ENCODE peak calls at places on chromosomes 4 and X, in ten cellular contexts. One of them, this sample, is unnamed.

GRCh38 chrX:69538321-69538876 is 34.3 kb downstream of the NALF2 start:
- DNase-seq in AG09319: peak
- DNase-seq in gastrocnemius medialis: peak
- DNase-seq in PC-3: peak
- DNase-seq in Peyer's patch: peak
- DNase-seq in left lung: peak
- DNase-seq in cardiac fibroblast: peak
- DNase-seq in adrenal gland: peak
- DNase-seq in fibroblast of pulmonary artery: peak
- DNase-seq in fibroblast of the aortic adventitia: peak
- DNase-seq in this sample: peak

GRCh38 chrX:72060196-72060974 is 71.3 kb downstream of the RTL5 start:
- DNase-seq in AG09319: no peak
- DNase-seq in gastrocnemius medialis: no peak
- DNase-seq in PC-3: no peak
- DNase-seq in Peyer's patch: no peak
- DNase-seq in left lung: no peak
- DNase-seq in cardiac fibroblast: peak
- DNase-seq in adrenal gland: no peak
- DNase-seq in fibroblast of pulmonary artery: peak
- DNase-seq in fibroblast of the aortic adventitia: no peak
- DNase-seq in this sample: no peak

GRCh38 chr4:55791666-55792065 is 27.9 kb upstream of the EXOC1L start:
- DNase-seq in AG09319: no peak
- DNase-seq in gastrocnemius medialis: no peak
- DNase-seq in PC-3: peak
- DNase-seq in Peyer's patch: no peak
- DNase-seq in left lung: no peak
- DNase-seq in cardiac fibroblast: peak
- DNase-seq in adrenal gland: no peak
- DNase-seq in fibroblast of pulmonary artery: peak
- DNase-seq in fibroblast of the aortic adventitia: no peak
- DNase-seq in this sample: no peak

GRCh38 chr4:25160714-25161598 is 707 bp upstream of the SEPSECS start:
- DNase-seq in AG09319: no peak
- DNase-seq in gastrocnemius medialis: no peak
- DNase-seq in PC-3: peak
- DNase-seq in Peyer's patch: no peak
- DNase-seq in left lung: no peak
- DNase-seq in cardiac fibroblast: no peak
- DNase-seq in adrenal gland: no peak
- DNase-seq in fibroblast of pulmonary artery: peak
- DNase-seq in fibroblast of the aortic adventitia: peak
- DNase-seq in this sample: no peak

GRCh38 chr4:4711902-4712301 is 147.6 kb upstream of the MSX1 start:
- DNase-seq in AG09319: no peak
- DNase-seq in gastrocnemius medialis: no peak
- DNase-seq in PC-3: no peak
- DNase-seq in Peyer's patch: no peak
- DNase-seq in left lung: no peak
- DNase-seq in cardiac fibroblast: no peak
- DNase-seq in adrenal gland: no peak
- DNase-seq in fibroblast of pulmonary artery: no peak
- DNase-seq in fibroblast of the aortic adventitia: no peak
- DNase-seq in this sample: no peak

GRCh38 chrX:34653811-34654210 is 3.3 kb downstream of the TMEM47 start:
- DNase-seq in AG09319: no peak
- DNase-seq in gastrocnemius medialis: no peak
- DNase-seq in PC-3: no peak
- DNase-seq in Peyer's patch: no peak
- DNase-seq in left lung: no peak
- DNase-seq in cardiac fibroblast: peak
- DNase-seq in adrenal gland: no peak
- DNase-seq in fibroblast of pulmonary artery: peak
- DNase-seq in fibroblast of the aortic adventitia: no peak
- DNase-seq in this sample: no peak

GRCh38 chr4:11312389-11312788 is 116.3 kb downstream of the HS3ST1 start:
- DNase-seq in AG09319: no peak
- DNase-seq in gastrocnemius medialis: no peak
- DNase-seq in PC-3: peak
- DNase-seq in Peyer's patch: no peak
- DNase-seq in left lung: no peak
- DNase-seq in cardiac fibroblast: peak
- DNase-seq in adrenal gland: no peak
- DNase-seq in fibroblast of pulmonary artery: peak
- DNase-seq in fibroblast of the aortic adventitia: peak
- DNase-seq in this sample: no peak

GRCh38 chr4:148052448-148052847 is 320.6 kb downstream of the ARHGAP10 start:
- DNase-seq in AG09319: no peak
- DNase-seq in gastrocnemius medialis: no peak
- DNase-seq in PC-3: no peak
- DNase-seq in Peyer's patch: no peak
- DNase-seq in left lung: no peak
- DNase-seq in cardiac fibroblast: no peak
- DNase-seq in adrenal gland: no peak
- DNase-seq in fibroblast of pulmonary artery: peak
- DNase-seq in fibroblast of the aortic adventitia: no peak
- DNase-seq in this sample: no peak

GRCh38 chr4:163109967-163110366 is 56.7 kb downstream of the NAF1 start:
- DNase-seq in AG09319: no peak
- DNase-seq in gastrocnemius medialis: no peak
- DNase-seq in PC-3: no peak
- DNase-seq in Peyer's patch: no peak
- DNase-seq in left lung: no peak
- DNase-seq in cardiac fibroblast: peak
- DNase-seq in adrenal gland: no peak
- DNase-seq in fibroblast of pulmonary artery: no peak
- DNase-seq in fibroblast of the aortic adventitia: no peak
- DNase-seq in this sample: no peak

GRCh38 chr4:163113921-163114703 is 52.6 kb downstream of the NAF1 start:
- DNase-seq in AG09319: no peak
- DNase-seq in gastrocnemius medialis: no peak
- DNase-seq in PC-3: no peak
- DNase-seq in Peyer's patch: no peak
- DNase-seq in left lung: no peak
- DNase-seq in cardiac fibroblast: peak
- DNase-seq in adrenal gland: no peak
- DNase-seq in fibroblast of pulmonary artery: peak
- DNase-seq in fibroblast of the aortic adventitia: no peak
- DNase-seq in this sample: no peak

GRCh38 chr4:163110442-163110841 is 56.2 kb downstream of the NAF1 start:
- DNase-seq in AG09319: no peak
- DNase-seq in gastrocnemius medialis: no peak
- DNase-seq in PC-3: no peak
- DNase-seq in Peyer's patch: no peak
- DNase-seq in left lung: no peak
- DNase-seq in cardiac fibroblast: no peak
- DNase-seq in adrenal gland: no peak
- DNase-seq in fibroblast of pulmonary artery: no peak
- DNase-seq in fibroblast of the aortic adventitia: no peak
- DNase-seq in this sample: no peak

GRCh38 chr4:163108614-163109013 is 58.1 kb downstream of the NAF1 start:
- DNase-seq in AG09319: no peak
- DNase-seq in gastrocnemius medialis: no peak
- DNase-seq in PC-3: no peak
- DNase-seq in Peyer's patch: no peak
- DNase-seq in left lung: no peak
- DNase-seq in cardiac fibroblast: no peak
- DNase-seq in adrenal gland: no peak
- DNase-seq in fibroblast of pulmonary artery: no peak
- DNase-seq in fibroblast of the aortic adventitia: no peak
- DNase-seq in this sample: no peak

DNA sequence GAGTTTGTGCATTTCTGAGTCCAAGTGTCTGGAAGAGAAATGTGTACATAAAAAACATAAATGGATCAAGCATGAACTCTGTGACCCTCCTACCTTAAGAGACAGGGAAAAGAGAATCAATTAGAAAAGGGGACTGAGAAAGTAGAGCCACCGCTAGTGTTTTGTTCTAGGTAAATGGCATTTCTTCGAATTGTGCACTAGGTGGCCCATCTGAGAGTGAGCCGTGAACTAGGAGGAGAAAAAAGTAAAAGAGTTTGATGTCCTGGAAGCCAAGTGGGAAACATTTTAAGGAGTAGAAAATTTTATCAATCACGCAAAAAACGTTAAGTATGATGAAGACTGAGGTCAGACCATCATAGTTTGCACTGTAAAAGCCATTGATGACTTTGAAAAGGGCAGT is 55.1 kb downstream of the NAF1 start:
- DNase-seq in AG09319: no peak
- DNase-seq in gastrocnemius medialis: no peak
- DNase-seq in PC-3: peak
- DNase-seq in Peyer's patch: no peak
- DNase-seq in left lung: no peak
- DNase-seq in cardiac fibroblast: peak
- DNase-seq in adrenal gland: no peak
- DNase-seq in fibroblast of pulmonary artery: peak
- DNase-seq in fibroblast of the aortic adventitia: peak
- DNase-seq in this sample: no peak
- TF ChIP-seq CTCF in AG09319: no peak
- TF ChIP-seq CTCF in gastrocnemius medialis: peak
- TF ChIP-seq CTCF in PC-3: peak
- TF ChIP-seq CTCF in Peyer's patch: no peak
- TF ChIP-seq CTCF in left lung: no peak
- TF ChIP-seq CTCF in cardiac fibroblast: peak
- TF ChIP-seq CTCF in adrenal gland: peak
- TF ChIP-seq CTCF in fibroblast of pulmonary artery: peak
- TF ChIP-seq CTCF in fibroblast of the aortic adventitia: peak
- TF ChIP-seq CTCF in this sample: peak

GRCh38 chr4:1011022-1011694 is at the start of gene FGFRL1:
- DNase-seq in AG09319: peak
- DNase-seq in gastrocnemius medialis: peak
- DNase-seq in PC-3: peak
- DNase-seq in Peyer's patch: peak
- DNase-seq in left lung: peak
- DNase-seq in cardiac fibroblast: peak
- DNase-seq in adrenal gland: peak
- DNase-seq in fibroblast of pulmonary artery: peak
- DNase-seq in fibroblast of the aortic adventitia: peak
- DNase-seq in this sample: peak

GRCh38 chr4:1012031-1012739 is 759 bp downstream of the FGFRL1 start:
- DNase-seq in AG09319: no peak
- DNase-seq in gastrocnemius medialis: no peak
- DNase-seq in PC-3: peak
- DNase-seq in Peyer's patch: peak
- DNase-seq in left lung: no peak
- DNase-seq in cardiac fibroblast: no peak
- DNase-seq in adrenal gland: peak
- DNase-seq in fibroblast of pulmonary artery: no peak
- DNase-seq in fibroblast of the aortic adventitia: no peak
- DNase-seq in this sample: no peak

GRCh38 chr4:1010522-1011021 is 854 bp upstream of the FGFRL1 start:
- DNase-seq in AG09319: peak
- DNase-seq in gastrocnemius medialis: peak
- DNase-seq in PC-3: peak
- DNase-seq in Peyer's patch: peak
- DNase-seq in left lung: peak
- DNase-seq in cardiac fibroblast: peak
- DNase-seq in adrenal gland: peak
- DNase-seq in fibroblast of pulmonary artery: peak
- DNase-seq in fibroblast of the aortic adventitia: peak
- DNase-seq in this sample: no peak

GRCh38 chr4:1008840-1009646 is 2.4 kb upstream of the FGFRL1 start:
- DNase-seq in AG09319: no peak
- DNase-seq in gastrocnemius medialis: peak
- DNase-seq in PC-3: no peak
- DNase-seq in Peyer's patch: peak
- DNase-seq in left lung: no peak
- DNase-seq in cardiac fibroblast: no peak
- DNase-seq in adrenal gland: peak
- DNase-seq in fibroblast of pulmonary artery: no peak
- DNase-seq in fibroblast of the aortic adventitia: no peak
- DNase-seq in this sample: no peak

DNA sequence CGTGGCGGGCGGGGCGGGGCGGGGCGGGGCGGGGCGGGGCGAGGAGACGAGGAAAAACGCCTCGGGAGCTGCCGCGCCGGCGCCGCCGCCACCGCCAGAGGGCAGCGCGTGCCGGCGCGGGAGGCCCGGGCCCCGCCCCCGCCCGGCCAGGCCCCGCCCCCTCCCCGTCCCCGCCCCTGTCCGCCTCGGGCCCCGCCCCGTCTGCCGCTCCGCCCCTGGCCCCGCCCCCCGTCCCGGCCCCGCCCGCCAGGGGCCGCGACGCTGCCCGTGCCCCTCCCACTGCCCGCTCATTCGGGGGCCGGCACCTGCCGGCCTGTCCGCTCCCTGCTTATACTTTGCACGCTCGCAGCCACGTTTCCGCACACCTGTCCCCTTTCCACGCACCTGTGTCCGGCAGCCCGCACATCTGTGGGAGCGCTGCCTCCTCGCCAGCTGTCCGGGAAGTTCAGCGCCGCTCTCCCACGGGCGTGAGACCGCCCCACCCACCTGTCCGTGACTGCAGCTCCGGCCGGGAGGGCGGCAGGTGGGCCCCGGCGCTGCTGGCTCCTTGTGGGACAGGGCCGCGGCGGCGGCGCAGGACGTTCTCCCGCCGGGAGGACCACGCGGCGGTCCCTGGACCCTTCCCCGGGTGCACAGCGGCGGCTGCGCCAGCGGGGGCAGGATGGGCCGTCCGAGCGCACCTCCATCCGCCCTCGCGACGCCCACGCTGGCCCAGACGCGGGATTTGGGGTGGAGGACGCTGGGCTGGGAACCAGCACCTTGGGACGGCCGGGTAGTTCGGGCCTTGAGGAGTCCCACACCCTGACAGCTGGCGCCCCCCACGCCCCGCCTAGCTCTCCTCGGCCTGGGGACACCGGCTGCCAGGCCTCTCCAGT is 1.5 kb upstream of the FGFRL1 start:
- DNase-seq in AG09319: no peak
- DNase-seq in gastrocnemius medialis: peak
- DNase-seq in PC-3: peak
- DNase-seq in Peyer's patch: peak
- DNase-seq in left lung: peak
- DNase-seq in cardiac fibroblast: peak
- DNase-seq in adrenal gland: peak
- DNase-seq in fibroblast of pulmonary artery: peak
- DNase-seq in fibroblast of the aortic adventitia: peak
- DNase-seq in this sample: peak
- TF ChIP-seq CTCF in AG09319: peak
- TF ChIP-seq CTCF in gastrocnemius medialis: peak
- TF ChIP-seq CTCF in PC-3: no peak
- TF ChIP-seq CTCF in Peyer's patch: peak
- TF ChIP-seq CTCF in left lung: no peak
- TF ChIP-seq CTCF in cardiac fibroblast: no peak
- TF ChIP-seq CTCF in adrenal gland: peak
- TF ChIP-seq CTCF in fibroblast of pulmonary artery: no peak
- TF ChIP-seq CTCF in fibroblast of the aortic adventitia: peak
- TF ChIP-seq CTCF in this sample: no peak

DNA sequence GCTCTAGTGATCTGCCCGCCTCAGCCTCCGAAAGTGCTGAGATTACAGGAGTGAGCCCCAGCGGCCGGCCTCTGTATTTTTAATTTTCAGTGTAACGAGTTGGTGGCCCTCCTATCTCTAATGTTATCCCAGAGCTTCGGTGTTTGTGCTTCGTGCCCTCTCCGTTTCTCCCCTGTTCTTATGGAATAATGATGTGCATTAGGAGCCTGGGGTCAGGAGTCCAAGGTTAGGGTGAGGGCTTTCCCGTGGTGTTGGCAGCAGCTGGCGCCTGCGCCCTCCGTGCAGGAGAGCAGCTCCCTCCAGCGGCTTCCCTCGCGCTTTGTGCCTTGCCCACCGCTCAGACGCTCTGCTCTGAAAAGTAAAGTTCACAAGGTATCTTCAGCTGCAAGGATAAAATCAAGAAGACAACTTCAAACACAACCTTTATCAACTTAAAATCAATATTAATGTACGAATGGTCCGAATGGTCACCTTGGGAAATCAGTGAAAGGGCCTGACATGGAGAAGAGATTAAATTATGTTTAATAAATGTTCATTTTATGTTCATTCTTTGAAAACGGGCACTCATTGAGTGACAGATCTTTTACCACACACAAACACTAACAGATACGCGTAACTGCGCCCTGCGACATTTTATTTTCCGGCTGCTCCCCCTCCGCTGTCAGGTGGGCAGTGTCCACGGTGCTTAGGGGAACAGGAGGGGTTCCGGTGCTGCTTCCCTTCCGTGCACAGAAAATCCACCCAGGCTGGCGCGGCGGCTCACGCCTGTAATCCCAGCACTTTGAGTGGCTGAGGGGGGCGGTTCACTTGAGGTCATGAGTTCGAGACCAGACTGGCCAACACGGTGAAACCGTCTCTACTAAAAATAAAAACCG is 62.4 kb downstream of the TRAPPC11 start:
- DNase-seq in AG09319: no peak
- DNase-seq in gastrocnemius medialis: no peak
- DNase-seq in PC-3: no peak
- DNase-seq in Peyer's patch: peak
- DNase-seq in left lung: peak
- DNase-seq in cardiac fibroblast: peak
- DNase-seq in adrenal gland: peak
- DNase-seq in fibroblast of pulmonary artery: peak
- DNase-seq in fibroblast of the aortic adventitia: peak
- DNase-seq in this sample: no peak
- TF ChIP-seq CTCF in AG09319: peak
- TF ChIP-seq CTCF in gastrocnemius medialis: no peak
- TF ChIP-seq CTCF in PC-3: no peak
- TF ChIP-seq CTCF in Peyer's patch: no peak
- TF ChIP-seq CTCF in left lung: peak
- TF ChIP-seq CTCF in cardiac fibroblast: peak
- TF ChIP-seq CTCF in adrenal gland: peak
- TF ChIP-seq CTCF in fibroblast of pulmonary artery: peak
- TF ChIP-seq CTCF in fibroblast of the aortic adventitia: peak
- TF ChIP-seq CTCF in this sample: peak

GRCh38 chrX:95076449-95076848 is 1402.4 kb downstream of the FAM133A start:
- DNase-seq in AG09319: no peak
- DNase-seq in gastrocnemius medialis: no peak
- DNase-seq in PC-3: peak
- DNase-seq in Peyer's patch: no peak
- DNase-seq in left lung: no peak
- DNase-seq in cardiac fibroblast: peak
- DNase-seq in adrenal gland: no peak
- DNase-seq in fibroblast of pulmonary artery: peak
- DNase-seq in fibroblast of the aortic adventitia: peak
- DNase-seq in this sample: no peak
- TF ChIP-seq CTCF in AG09319: peak
- TF ChIP-seq CTCF in gastrocnemius medialis: peak
- TF ChIP-seq CTCF in PC-3: peak
- TF ChIP-seq CTCF in Peyer's patch: no peak
- TF ChIP-seq CTCF in left lung: peak
- TF ChIP-seq CTCF in cardiac fibroblast: peak
- TF ChIP-seq CTCF in adrenal gland: peak
- TF ChIP-seq CTCF in fibroblast of pulmonary artery: peak
- TF ChIP-seq CTCF in fibroblast of the aortic adventitia: peak
- TF ChIP-seq CTCF in this sample: peak

This sample was measured in progenitor cell of endocrine pancreas.